ENCODE peak calls at places on chromosomes 11 and 22, in seven cellular contexts. One of them, this sample, is unnamed.
A peak's percentile ranks its signal among the peaks of the same experiment; 100 is the strongest.

GRCh38 chr11:83004855-83005556 is 66.7 kb downstream of the RAB30 start:
- DNase-seq in heart left ventricle: no peak
- DNase-seq in GM23248: no peak
- DNase-seq in adrenal gland: no peak
- DNase-seq in left ventricle myocardium inferior: no peak
- DNase-seq in upper lobe of right lung: no peak
- DNase-seq in hepatocyte: no peak
- DNase-seq in this sample: no peak

GRCh38 chr22:23511627-23512347 is 68.3 kb downstream of the IGLL1 start:
- DNase-seq in heart left ventricle: no peak
- DNase-seq in GM23248: no peak
- DNase-seq in adrenal gland: no peak
- DNase-seq in left ventricle myocardium inferior: no peak
- DNase-seq in upper lobe of right lung: no peak
- DNase-seq in hepatocyte: no peak
- DNase-seq in this sample: no peak

GRCh38 chr11:85725510-85726258 is 39.7 kb upstream of the CCDC89 start:
- DNase-seq in heart left ventricle: no peak
- DNase-seq in GM23248: peak; percentile 82
- DNase-seq in adrenal gland: no peak
- DNase-seq in left ventricle myocardium inferior: no peak
- DNase-seq in upper lobe of right lung: no peak
- DNase-seq in hepatocyte: peak; percentile 49
- DNase-seq in this sample: no peak

GRCh38 chr22:48407256-48407955 is 1420.3 kb downstream of the BRD1 start:
- DNase-seq in heart left ventricle: no peak
- DNase-seq in GM23248: no peak
- DNase-seq in adrenal gland: no peak
- DNase-seq in left ventricle myocardium inferior: no peak
- DNase-seq in upper lobe of right lung: no peak
- DNase-seq in hepatocyte: no peak
- DNase-seq in this sample: no peak

GRCh38 chr22:46083383-46084350 is 66.7 kb upstream of the PPARA start:
- DNase-seq in heart left ventricle: peak; percentile 41
- DNase-seq in GM23248: peak; percentile 61
- DNase-seq in adrenal gland: no peak
- DNase-seq in left ventricle myocardium inferior: peak; percentile 16
- DNase-seq in upper lobe of right lung: peak; percentile 48
- DNase-seq in hepatocyte: no peak
- DNase-seq in this sample: peak; percentile 34

GRCh38 chr11:35165416-35166368 is 26.7 kb downstream of the CD44 start:
- DNase-seq in heart left ventricle: no peak
- DNase-seq in GM23248: peak; percentile 88
- DNase-seq in adrenal gland: no peak
- DNase-seq in left ventricle myocardium inferior: no peak
- DNase-seq in upper lobe of right lung: no peak
- DNase-seq in hepatocyte: no peak
- DNase-seq in this sample: no peak

GRCh38 chr11:118908931-118909618 is 16.7 kb downstream of the BCL9L start:
- DNase-seq in heart left ventricle: peak; percentile 86
- DNase-seq in GM23248: peak; percentile 84
- DNase-seq in adrenal gland: peak; percentile 89
- DNase-seq in left ventricle myocardium inferior: peak; percentile 89
- DNase-seq in upper lobe of right lung: peak; percentile 84
- DNase-seq in hepatocyte: peak; percentile 95
- DNase-seq in this sample: peak; percentile 95

GRCh38 chr22:24442352-24442744 is 14.9 kb downstream of the ADORA2A start:
- DNase-seq in heart left ventricle: no peak
- DNase-seq in GM23248: no peak
- DNase-seq in adrenal gland: no peak
- DNase-seq in left ventricle myocardium inferior: no peak
- DNase-seq in upper lobe of right lung: no peak
- DNase-seq in hepatocyte: no peak
- DNase-seq in this sample: no peak

GRCh38 chr11:108591893-108592292 is 1.7 kb downstream of the EXPH5 start:
- DNase-seq in heart left ventricle: no peak
- DNase-seq in GM23248: no peak
- DNase-seq in adrenal gland: no peak
- DNase-seq in left ventricle myocardium inferior: no peak
- DNase-seq in upper lobe of right lung: no peak
- DNase-seq in hepatocyte: no peak
- DNase-seq in this sample: no peak

GRCh38 chr11:46247090-46247489 is 30.4 kb upstream of the CREB3L1 start:
- DNase-seq in heart left ventricle: no peak
- DNase-seq in GM23248: peak; percentile 85
- DNase-seq in adrenal gland: peak; percentile 43
- DNase-seq in left ventricle myocardium inferior: no peak
- DNase-seq in upper lobe of right lung: no peak
- DNase-seq in hepatocyte: no peak
- DNase-seq in this sample: no peak

GRCh38 chr11:34214961-34215805 is 109.8 kb downstream of the NAT10 start:
- DNase-seq in heart left ventricle: no peak
- DNase-seq in GM23248: peak; percentile 93
- DNase-seq in adrenal gland: peak; percentile 42
- DNase-seq in left ventricle myocardium inferior: no peak
- DNase-seq in upper lobe of right lung: no peak
- DNase-seq in hepatocyte: peak; percentile 29
- DNase-seq in this sample: no peak

GRCh38 chr11:111463276-111463675 is 48.9 kb downstream of the BTG4 start:
- DNase-seq in heart left ventricle: no peak
- DNase-seq in GM23248: no peak
- DNase-seq in adrenal gland: no peak
- DNase-seq in left ventricle myocardium inferior: no peak
- DNase-seq in upper lobe of right lung: no peak
- DNase-seq in hepatocyte: no peak
- DNase-seq in this sample: no peak

GRCh38 chr22:29009148-29009547 is 52.5 kb downstream of the C22orf31 start:
- DNase-seq in heart left ventricle: no peak
- DNase-seq in GM23248: no peak
- DNase-seq in adrenal gland: no peak
- DNase-seq in left ventricle myocardium inferior: no peak
- DNase-seq in upper lobe of right lung: no peak
- DNase-seq in hepatocyte: no peak
- DNase-seq in this sample: no peak

GRCh38 chr11:96607890-96608558 is 218.2 kb downstream of the JRKL start:
- DNase-seq in heart left ventricle: no peak
- DNase-seq in GM23248: peak; percentile 1
- DNase-seq in adrenal gland: no peak
- DNase-seq in left ventricle myocardium inferior: no peak
- DNase-seq in upper lobe of right lung: no peak
- DNase-seq in hepatocyte: no peak
- DNase-seq in this sample: no peak

GRCh38 chr22:29700949-29701927 is 18.6 kb upstream of the CABP7 start:
- DNase-seq in heart left ventricle: no peak
- DNase-seq in GM23248: peak; percentile 25
- DNase-seq in adrenal gland: no peak
- DNase-seq in left ventricle myocardium inferior: no peak
- DNase-seq in upper lobe of right lung: no peak
- DNase-seq in hepatocyte: peak; percentile 57
- DNase-seq in this sample: no peak

GRCh38 chr22:44709881-44710400 is 7.9 kb downstream of the PRR5 start:
- DNase-seq in heart left ventricle: no peak
- DNase-seq in GM23248: no peak
- DNase-seq in adrenal gland: no peak
- DNase-seq in left ventricle myocardium inferior: no peak
- DNase-seq in upper lobe of right lung: no peak
- DNase-seq in hepatocyte: no peak
- DNase-seq in this sample: no peak

GRCh38 chr11:13637125-13638119 is 31.0 kb upstream of the FAR1 start:
- DNase-seq in heart left ventricle: no peak
- DNase-seq in GM23248: no peak
- DNase-seq in adrenal gland: no peak
- DNase-seq in left ventricle myocardium inferior: no peak
- DNase-seq in upper lobe of right lung: no peak
- DNase-seq in hepatocyte: no peak
- DNase-seq in this sample: no peak

GRCh38 chr11:68066742-68067141 is 27.9 kb downstream of the TCIRG1 start:
- DNase-seq in heart left ventricle: no peak
- DNase-seq in GM23248: no peak
- DNase-seq in adrenal gland: no peak
- DNase-seq in left ventricle myocardium inferior: no peak
- DNase-seq in upper lobe of right lung: no peak
- DNase-seq in hepatocyte: no peak
- DNase-seq in this sample: no peak

GRCh38 chr11:1834791-1835670 is at the start of gene SYT8:
- DNase-seq in heart left ventricle: peak; percentile 56
- DNase-seq in GM23248: no peak
- DNase-seq in adrenal gland: peak; percentile 21
- DNase-seq in left ventricle myocardium inferior: no peak
- DNase-seq in upper lobe of right lung: no peak
- DNase-seq in hepatocyte: peak; percentile 52
- DNase-seq in this sample: no peak
- H3K4me3 ChIP-seq in heart left ventricle: no peak within 1 kb of the TSS
- H3K4me3 ChIP-seq in GM23248: no peak within 1 kb of the TSS
- H3K4me3 ChIP-seq in adrenal gland: no peak within 1 kb of the TSS
- H3K4me3 ChIP-seq in left ventricle myocardium inferior: no peak within 1 kb of the TSS
- H3K4me3 ChIP-seq in upper lobe of right lung: no peak within 1 kb of the TSS
- H3K4me3 ChIP-seq in hepatocyte: no peak within 1 kb of the TSS
- H3K4me3 ChIP-seq in this sample: no peak within 1 kb of the TSS

GRCh38 chr11:131808466-131808865 is 438.1 kb downstream of the NTM start:
- DNase-seq in heart left ventricle: no peak
- DNase-seq in GM23248: no peak
- DNase-seq in adrenal gland: no peak
- DNase-seq in left ventricle myocardium inferior: no peak
- DNase-seq in upper lobe of right lung: no peak
- DNase-seq in hepatocyte: no peak
- DNase-seq in this sample: no peak

GRCh38 chr11:131807876-131808275 is 437.5 kb downstream of the NTM start:
- DNase-seq in heart left ventricle: no peak
- DNase-seq in GM23248: no peak
- DNase-seq in adrenal gland: no peak
- DNase-seq in left ventricle myocardium inferior: no peak
- DNase-seq in upper lobe of right lung: no peak
- DNase-seq in hepatocyte: no peak
- DNase-seq in this sample: no peak

GRCh38 chr11:131809203-131809948 is 439.0 kb downstream of the NTM start:
- DNase-seq in heart left ventricle: no peak
- DNase-seq in GM23248: peak; percentile 48
- DNase-seq in adrenal gland: no peak
- DNase-seq in left ventricle myocardium inferior: no peak
- DNase-seq in upper lobe of right lung: no peak
- DNase-seq in hepatocyte: no peak
- DNase-seq in this sample: no peak

GRCh38 chr11:131810511-131810910 is 440.1 kb downstream of the NTM start:
- DNase-seq in heart left ventricle: no peak
- DNase-seq in GM23248: no peak
- DNase-seq in adrenal gland: no peak
- DNase-seq in left ventricle myocardium inferior: no peak
- DNase-seq in upper lobe of right lung: no peak
- DNase-seq in hepatocyte: no peak
- DNase-seq in this sample: no peak

GRCh38 chr11:131811380-131811779 is 441.0 kb downstream of the NTM start:
- DNase-seq in heart left ventricle: no peak
- DNase-seq in GM23248: no peak
- DNase-seq in adrenal gland: no peak
- DNase-seq in left ventricle myocardium inferior: no peak
- DNase-seq in upper lobe of right lung: no peak
- DNase-seq in hepatocyte: no peak
- DNase-seq in this sample: no peak
- H3K27me3 ChIP-seq in heart left ventricle: no peaks in the 10 kb centered on the region
- H3K27me3 ChIP-seq in GM23248: peaks cover 27% of the 10 kb centered on the region
- H3K27me3 ChIP-seq in adrenal gland: no peaks in the 10 kb centered on the region
- H3K27me3 ChIP-seq in left ventricle myocardium inferior: peaks cover 87% of the 10 kb centered on the region
- H3K27me3 ChIP-seq in upper lobe of right lung: no peaks in the 10 kb centered on the region
- H3K27me3 ChIP-seq in hepatocyte: peaks cover 18% of the 10 kb centered on the region
- H3K27me3 ChIP-seq in this sample: no peaks in the 10 kb centered on the region

GRCh38 chr11:71284525-71285092 is 32.2 kb upstream of the SHANK2 start:
- DNase-seq in heart left ventricle: no peak
- DNase-seq in GM23248: no peak
- DNase-seq in adrenal gland: no peak
- DNase-seq in left ventricle myocardium inferior: no peak
- DNase-seq in upper lobe of right lung: no peak
- DNase-seq in hepatocyte: peak; percentile 47
- DNase-seq in this sample: no peak

GRCh38 chr11:71282581-71283351 is 30.4 kb upstream of the SHANK2 start:
- DNase-seq in heart left ventricle: no peak
- DNase-seq in GM23248: no peak
- DNase-seq in adrenal gland: no peak
- DNase-seq in left ventricle myocardium inferior: no peak
- DNase-seq in upper lobe of right lung: peak; percentile 52
- DNase-seq in hepatocyte: no peak
- DNase-seq in this sample: no peak

GRCh38 chr11:71281901-71282300 is 29.5 kb upstream of the SHANK2 start:
- DNase-seq in heart left ventricle: no peak
- DNase-seq in GM23248: no peak
- DNase-seq in adrenal gland: no peak
- DNase-seq in left ventricle myocardium inferior: no peak
- DNase-seq in upper lobe of right lung: peak; percentile 25
- DNase-seq in hepatocyte: no peak
- DNase-seq in this sample: no peak

GRCh38 chr11:71285111-71285510 is 32.7 kb upstream of the SHANK2 start:
- DNase-seq in heart left ventricle: no peak
- DNase-seq in GM23248: no peak
- DNase-seq in adrenal gland: no peak
- DNase-seq in left ventricle myocardium inferior: no peak
- DNase-seq in upper lobe of right lung: no peak
- DNase-seq in hepatocyte: no peak
- DNase-seq in this sample: no peak

DNA sequence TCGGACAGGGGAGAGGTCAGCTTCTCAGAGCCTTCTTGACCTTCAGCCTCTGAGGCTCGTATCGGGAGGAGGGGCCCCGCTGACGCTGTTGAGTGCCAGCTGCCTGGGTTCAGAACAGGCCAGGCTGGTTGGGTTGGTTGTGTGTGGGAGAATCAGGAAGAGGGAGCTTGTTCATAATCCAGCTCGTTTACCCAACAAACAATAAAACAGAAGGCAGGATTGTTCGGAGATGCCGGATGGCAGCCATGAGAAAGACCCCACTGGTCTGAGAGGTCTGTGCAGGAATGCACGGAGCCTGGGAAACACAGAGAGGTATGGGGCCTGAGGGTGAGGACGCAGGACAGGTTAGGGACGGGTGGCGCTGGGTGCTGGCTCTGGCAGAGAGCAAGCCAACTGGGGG is 31.6 kb upstream of the SHANK2 start:
- DNase-seq in heart left ventricle: no peak
- DNase-seq in GM23248: no peak
- DNase-seq in adrenal gland: no peak
- DNase-seq in left ventricle myocardium inferior: no peak
- DNase-seq in upper lobe of right lung: peak; percentile 89
- DNase-seq in hepatocyte: peak; percentile 71
- DNase-seq in this sample: no peak
- H3K4me3 ChIP-seq in heart left ventricle: no peak overlapping the region
- H3K4me3 ChIP-seq in GM23248: no peak overlapping the region
- H3K4me3 ChIP-seq in adrenal gland: no peak overlapping the region
- H3K4me3 ChIP-seq in left ventricle myocardium inferior: no peak overlapping the region
- H3K4me3 ChIP-seq in upper lobe of right lung: peak overlapping the region; percentile 4
- H3K4me3 ChIP-seq in hepatocyte: no peak overlapping the region
- H3K4me3 ChIP-seq in this sample: no peak overlapping the region

DNA sequence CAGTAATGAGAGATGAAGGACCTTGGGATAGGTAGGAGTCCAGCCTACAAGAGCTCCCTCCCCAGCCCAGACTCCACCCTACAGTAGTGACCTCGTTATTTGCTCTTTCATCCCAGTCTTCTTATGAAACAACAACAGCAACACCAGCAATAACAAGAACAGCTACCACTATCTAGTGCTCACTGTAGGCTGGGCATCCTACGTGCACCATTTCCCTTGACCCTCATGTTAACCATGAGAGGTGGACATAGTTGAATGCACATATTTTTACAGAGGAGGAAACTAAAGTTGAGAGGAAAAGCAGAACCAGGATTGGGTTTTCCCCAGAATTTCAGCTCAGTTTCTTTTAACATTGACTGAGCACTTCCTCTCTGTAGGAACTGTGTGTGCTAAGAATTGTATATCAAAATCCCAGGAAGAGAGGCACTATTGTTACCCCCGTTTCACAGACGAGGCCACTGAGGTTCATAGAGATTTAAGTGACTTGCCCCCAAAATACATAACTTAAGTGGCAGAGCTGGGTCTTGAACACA is 39.4 kb upstream of the TSPAN18 start:
- DNase-seq in heart left ventricle: no peak
- DNase-seq in GM23248: no peak
- DNase-seq in adrenal gland: no peak
- DNase-seq in left ventricle myocardium inferior: no peak
- DNase-seq in upper lobe of right lung: no peak
- DNase-seq in hepatocyte: no peak
- DNase-seq in this sample: no peak
- H3K27me3 ChIP-seq in heart left ventricle: no peaks in the 10 kb centered on the region
- H3K27me3 ChIP-seq in GM23248: peaks cover 22% of the 10 kb centered on the region
- H3K27me3 ChIP-seq in adrenal gland: no peaks in the 10 kb centered on the region
- H3K27me3 ChIP-seq in left ventricle myocardium inferior: no peaks in the 10 kb centered on the region
- H3K27me3 ChIP-seq in upper lobe of right lung: no peaks in the 10 kb centered on the region
- H3K27me3 ChIP-seq in hepatocyte: no peaks in the 10 kb centered on the region
- H3K27me3 ChIP-seq in this sample: no peaks in the 10 kb centered on the region

This sample was measured in uterus.